ENCODE peak calls at places on chromosomes 13 and 19, in eight cellular contexts. H, S, B, L, J, D, R and P are unnamed samples.

GRCh38 chr19:56170261-56170660 is 5.5 kb upstream of the GALP start:
- DNase-seq in H (no peak), B (peak; percentile 67), D (no peak), S (no peak), R (peak; percentile 35), J (peak; percentile 28), L (peak; percentile 32), P (peak; percentile 90)

GRCh38 chr19:16088351-16088984 is 12.2 kb downstream of the TPM4 start:
- DNase-seq in S (no peak), J (no peak), D (no peak), R (no peak), L (no peak), B (peak; percentile 33), H (no peak), P (peak; percentile 82)

GRCh38 chr19:16376649-16377048 is 52.0 kb downstream of the KLF2 start:
- DNase-seq in D (peak; percentile 29), R (no peak), B (peak; percentile 9), S (no peak), J (no peak), L (no peak), H (no peak), P (no peak)

GRCh38 chr19:18339703-18340102 is 695 bp upstream of the PGPEP1 start:
- DNase-seq in S (no peak), H (no peak), B (peak; percentile 28), D (no peak), L (no peak), J (no peak), R (no peak), P (no peak)

GRCh38 chr13:19632915-19633339 is 532 bp upstream of the MPHOSPH8 start:
- DNase-seq in R (no peak), J (no peak), S (no peak), L (no peak), H (no peak), D (no peak), B (no peak), P (no peak)

GRCh38 chr19:4971816-4972495 is 3.0 kb downstream of the KDM4B start:
- DNase-seq in B (no peak), J (no peak), H (no peak), D (peak; percentile 40), L (no peak), R (no peak), S (no peak), P (no peak)

GRCh38 chr13:49220856-49221614 is 897 bp downstream of the MLNR start:
- DNase-seq in R (no peak), L (no peak), J (no peak), B (no peak), H (no peak), D (no peak), S (no peak), P (no peak)

GRCh38 chr19:57946316-57946715 is 1.2 kb downstream of the ZNF256 start:
- DNase-seq in L (no peak), S (no peak), H (no peak), D (no peak), R (no peak), B (no peak), J (no peak), P (no peak)

GRCh38 chr13:32409561-32410440 is 18.1 kb downstream of the N4BP2L1 start:
- DNase-seq in L (peak; percentile 61), H (peak; percentile 42), R (peak; percentile 39), S (no peak), B (no peak), J (peak; percentile 50), D (peak; percentile 83), P (no peak)

DNA sequence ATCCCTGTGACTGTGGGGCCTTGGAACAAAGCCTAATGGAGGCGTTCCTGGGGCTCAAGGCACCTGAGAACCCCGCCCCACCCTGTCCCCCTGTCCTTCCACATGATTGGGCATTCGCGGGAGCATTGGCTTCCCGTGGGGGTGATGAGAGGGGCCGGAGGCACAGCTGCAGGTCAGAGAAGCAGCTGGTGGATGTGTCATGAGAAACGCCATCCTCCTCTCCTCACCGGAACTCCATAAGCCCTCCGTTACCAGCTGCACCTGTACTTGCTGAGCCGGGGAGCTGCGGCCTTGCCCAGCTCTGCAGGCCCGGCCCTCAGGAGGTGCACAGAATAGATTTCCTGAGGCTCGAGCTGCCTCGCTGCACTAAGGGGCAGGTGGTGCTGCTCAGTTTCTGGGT is 42.0 kb downstream of the CAPN12 start:
- DNase-seq in B (no peak), S (no peak), H (no peak), L (no peak), R (no peak), J (no peak), D (peak; percentile 32), P (no peak)
- H3K4me1 ChIP-seq in B (peaks cover 16% of the 10 kb centered on the region), S (peaks cover 91% of the 10 kb centered on the region), H (peaks cover 97% of the 10 kb centered on the region), L (peaks cover 26% of the 10 kb centered on the region), R (peaks cover 81% of the 10 kb centered on the region), J (peaks cover 49% of the 10 kb centered on the region), D (peaks cover 25% of the 10 kb centered on the region), P (peaks cover 43% of the 10 kb centered on the region)

DNA sequence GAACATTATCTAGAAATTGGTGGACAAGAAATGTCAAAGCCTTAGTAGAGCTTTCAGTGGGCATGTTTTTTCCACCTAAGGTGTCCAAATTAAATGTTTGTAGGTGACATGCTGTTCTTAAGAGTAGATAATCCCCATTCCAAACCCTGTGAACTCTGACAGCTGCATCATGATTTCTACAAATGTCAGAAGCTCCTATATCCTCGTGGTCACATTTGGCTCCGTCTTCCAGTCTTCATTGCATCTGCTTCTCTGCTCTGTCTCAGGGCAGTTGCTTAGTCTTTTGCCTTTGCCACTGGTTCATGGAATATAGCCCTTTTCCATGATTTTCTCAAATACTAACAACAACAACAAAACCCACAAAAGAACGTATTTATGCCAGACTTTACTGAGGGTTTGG is 234.5 kb downstream of the DLEU7 start:
- DNase-seq in J (no peak), B (no peak), D (no peak), R (no peak), H (no peak), L (no peak), S (no peak), P (no peak)
- H3K27ac ChIP-seq in J (no peak overlapping the region), B (no peak overlapping the region), D (no peak overlapping the region), R (no peak overlapping the region), H (no peak overlapping the region), L (no peak overlapping the region), S (no peak overlapping the region), P (no peak overlapping the region)

DNA sequence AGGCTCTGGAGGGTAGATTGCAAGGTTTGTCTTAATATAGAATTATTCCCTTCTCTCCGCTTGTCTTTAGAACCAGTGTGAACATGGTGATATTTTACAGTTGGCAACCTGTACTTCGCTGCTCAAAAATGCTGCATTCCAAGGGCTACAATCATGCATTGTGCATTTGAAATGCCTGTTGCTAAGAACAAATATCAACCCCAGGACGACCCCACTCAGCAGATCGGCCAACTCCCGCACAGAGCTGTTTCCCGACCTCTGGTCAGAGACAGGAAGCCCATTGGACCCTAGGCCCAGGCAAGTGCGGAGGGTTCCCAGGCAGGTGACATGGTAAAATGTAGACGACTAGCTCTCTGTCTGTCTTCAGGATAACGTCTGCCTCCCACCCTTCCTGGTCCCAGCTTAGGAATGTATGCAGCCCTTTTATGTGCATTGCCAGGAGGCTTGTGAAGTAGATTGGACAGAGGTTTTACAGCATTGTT is 263.5 kb downstream of the FOXO1 start:
- DNase-seq in H (no peak), D (peak; percentile 34), L (no peak), S (no peak), R (no peak), J (no peak), B (peak; percentile 38), P (no peak)
- H3K4me1 ChIP-seq in H (peaks cover 53% of the 10 kb centered on the region), D (peaks cover 13% of the 10 kb centered on the region), L (peaks cover 33% of the 10 kb centered on the region), S (peaks cover 27% of the 10 kb centered on the region), R (peaks cover 30% of the 10 kb centered on the region), J (peaks cover 11% of the 10 kb centered on the region), B (peaks cover 65% of the 10 kb centered on the region), P (peaks cover 4% of the 10 kb centered on the region)

DNA sequence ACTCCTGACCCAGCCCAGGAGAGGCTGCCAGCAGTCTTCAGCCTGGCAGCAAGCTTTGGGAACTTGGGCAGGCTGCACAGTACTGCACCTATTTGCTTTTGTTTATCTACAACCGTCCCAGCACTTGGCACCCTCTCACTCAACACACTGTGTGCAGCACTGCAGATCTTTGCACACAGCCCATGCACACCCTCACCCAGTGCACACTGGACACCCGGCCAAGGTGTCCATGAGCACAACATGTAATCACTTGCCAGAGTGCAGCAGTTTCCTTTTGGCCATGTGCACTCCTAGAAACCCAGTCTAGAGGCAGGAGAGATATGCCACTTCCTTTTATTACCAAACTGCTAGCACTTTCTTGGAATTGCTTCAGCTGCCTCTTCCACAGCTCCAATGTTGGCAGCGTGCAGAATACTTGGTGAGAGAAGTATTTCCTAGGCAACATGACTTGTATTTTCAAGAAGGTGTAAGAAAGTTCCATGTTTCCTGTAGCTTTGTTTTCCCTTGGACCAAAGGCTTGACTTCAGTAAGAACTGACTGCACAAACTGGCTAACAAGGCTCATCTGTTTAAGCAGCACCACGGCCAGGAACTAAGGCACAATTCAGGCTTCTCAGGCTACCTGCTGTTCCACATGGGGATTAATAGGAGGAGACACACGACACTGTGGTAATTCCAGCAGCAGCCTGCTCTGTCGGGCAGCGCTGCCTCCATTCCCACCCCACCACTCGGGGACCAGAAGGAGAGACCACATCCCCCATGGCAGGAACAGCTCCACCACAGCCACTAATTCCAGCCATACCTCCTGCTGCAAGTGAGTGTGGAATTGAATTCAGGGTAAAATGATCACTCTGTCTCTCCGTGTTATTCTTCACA is 15.3 kb downstream of the ATP7B start:
- DNase-seq in L (no peak), H (peak; percentile 35), D (no peak), J (no peak), B (no peak), R (peak; percentile 31), S (no peak), P (peak; percentile 35)
- H3K27ac ChIP-seq in L (peak overlapping the region; percentile 13), H (peak overlapping the region; percentile 70), D (no peak overlapping the region), J (peak overlapping the region; percentile 17), B (no peak overlapping the region), R (no peak overlapping the region), S (peak overlapping the region; percentile 45), P (peak overlapping the region; percentile 62)

GRCh38 chr13:99214691-99215090 is 14.0 kb downstream of the UBAC2 start:
- DNase-seq in H (no peak), J (no peak), R (no peak), B (no peak), D (no peak), L (no peak), S (no peak), P (no peak)

GRCh38 chr13:99208185-99208584 is 7.5 kb downstream of the UBAC2 start:
- DNase-seq in L (no peak), R (no peak), S (no peak), J (no peak), H (no peak), D (no peak), B (no peak), P (no peak)

GRCh38 chr13:99208845-99209527 is 8.3 kb downstream of the UBAC2 start:
- DNase-seq in B (no peak), H (no peak), R (no peak), D (no peak), S (no peak), L (no peak), J (no peak), P (no peak)

GRCh38 chr13:99214232-99214631 is 13.6 kb downstream of the UBAC2 start:
- DNase-seq in R (no peak), D (no peak), J (no peak), B (peak; percentile 2), H (no peak), S (no peak), L (no peak), P (no peak)

DNA sequence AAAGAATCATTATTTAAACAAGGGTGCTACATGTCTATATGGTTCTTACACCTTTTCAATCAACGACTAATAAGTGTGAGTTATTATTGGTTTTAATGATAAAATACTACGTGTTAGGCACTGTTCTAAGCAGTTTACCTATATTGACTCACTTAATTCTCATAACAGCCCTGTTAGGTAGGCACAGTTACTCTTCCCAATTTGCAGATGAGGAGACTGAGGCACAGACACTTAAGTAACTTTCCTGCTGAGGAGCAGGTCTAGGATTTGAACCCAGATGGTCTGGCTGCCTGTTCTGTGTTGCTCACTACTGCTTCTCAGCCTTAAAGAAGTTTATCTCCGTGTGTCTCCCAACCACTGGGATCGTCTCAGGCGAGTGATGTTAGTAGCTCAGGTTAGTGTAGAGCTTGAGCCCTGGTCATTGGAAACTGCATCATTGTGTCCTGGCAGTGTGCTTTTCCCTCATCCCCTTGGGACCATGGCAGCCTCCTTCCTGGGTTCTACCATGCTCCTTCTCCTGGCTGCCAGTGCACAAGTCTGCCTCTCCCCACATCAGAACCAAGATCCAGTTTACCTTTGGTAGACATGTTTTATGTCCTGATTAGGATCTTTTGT is 10.9 kb downstream of the UBAC2 start:
- DNase-seq in J (no peak), S (no peak), B (no peak), H (no peak), R (no peak), D (no peak), L (no peak), P (no peak)
- H3K4me1 ChIP-seq in J (no peaks in the 10 kb centered on the region), S (peaks cover 67% of the 10 kb centered on the region), B (no peaks in the 10 kb centered on the region), H (peaks cover 26% of the 10 kb centered on the region), R (peaks cover 8% of the 10 kb centered on the region), D (peaks cover 1% of the 10 kb centered on the region), L (peaks cover 17% of the 10 kb centered on the region), P (peaks cover 9% of the 10 kb centered on the region)